ENCODE peak calls at places on chromosomes 11 and 22, in eight cellular contexts. J is HCT116, P is K562, Y is A549, C is endothelial cell of umbilical vein, W is H1, Z is SK-N-SH, M is GM12878. F is an unnamed sample.

GRCh38 chr22:37206841-37207821 is 5.1 kb downstream of the SSTR3 start:
- DNase-seq in J (no peak), P (no peak), Y (no peak), C (no peak), W (no peak), Z (no peak), M (no peak), F (no peak)

GRCh38 chr11:35619030-35619753 is 932 bp downstream of the FJX1 start:
- DNase-seq in J (no peak), P (no peak), Y (peak), C (peak), W (peak), Z (peak), M (no peak), F (no peak)

GRCh38 chr11:33861911-33862310 is 30.0 kb downstream of the LMO2 start:
- DNase-seq in J (no peak), P (no peak), Y (no peak), C (no peak), W (no peak), Z (no peak), M (no peak), F (no peak)

GRCh38 chr11:120500414-120500936 is 11.1 kb upstream of the GRIK4 start:
- DNase-seq in J (no peak), P (no peak), Y (no peak), C (peak), W (peak), Z (no peak), M (no peak), F (no peak)

GRCh38 chr11:20102393-20102792 is 57.9 kb downstream of the DBX1 start:
- DNase-seq in J (no peak), P (no peak), Y (no peak), C (no peak), W (no peak), Z (no peak), M (no peak), F (no peak)

GRCh38 chr11:104529916-104530315 is 366.0 kb upstream of the PDGFD start:
- DNase-seq in J (no peak), P (no peak), Y (no peak), C (no peak), W (no peak), Z (no peak), M (no peak), F (no peak)

GRCh38 chr22:45261407-45262088 is 20.9 kb upstream of the KIAA0930 start:
- DNase-seq in J (no peak), P (no peak), Y (no peak), C (no peak), W (no peak), Z (no peak), M (no peak), F (no peak)

GRCh38 chr11:11973361-11973800 is 35.0 kb downstream of the DKK3 start:
- DNase-seq in J (no peak), P (no peak), Y (no peak), C (peak), W (peak), Z (no peak), M (no peak), F (no peak)

GRCh38 chr11:32052218-32052617 is 38.7 kb upstream of the RCN1 start:
- DNase-seq in J (peak), P (peak), Y (peak), C (peak), W (peak), Z (peak), M (no peak), F (peak)

GRCh38 chr11:117547188-117547831 is 219.7 kb downstream of the CEP164 start:
- DNase-seq in J (no peak), P (no peak), Y (no peak), C (no peak), W (no peak), Z (no peak), M (no peak), F (no peak)

GRCh38 chr11:35344990-35345655 is 74.2 kb downstream of the SLC1A2 start:
- DNase-seq in J (no peak), P (no peak), Y (no peak), C (no peak), W (no peak), Z (no peak), M (no peak), F (peak)

GRCh38 chr11:110130642-110131238 is 37.5 kb downstream of the ZC3H12C start:
- DNase-seq in J (no peak), P (no peak), Y (no peak), C (peak), W (no peak), Z (peak), M (no peak), F (no peak)

GRCh38 chr11:28836285-28837081 is 728.3 kb downstream of the METTL15 start:
- DNase-seq in J (no peak), P (no peak), Y (peak), C (peak), W (no peak), Z (no peak), M (no peak), F (no peak)

GRCh38 chr22:39293766-39294368 is 25.6 kb downstream of the RPL3 start:
- DNase-seq in J (no peak), P (no peak), Y (no peak), C (no peak), W (no peak), Z (no peak), M (no peak), F (no peak)

GRCh38 chr11:78170413-78170812 is 18.0 kb downstream of the KCTD21 start:
- DNase-seq in J (no peak), P (no peak), Y (no peak), C (no peak), W (no peak), Z (no peak), M (no peak), F (no peak)

GRCh38 chr11:19661827-19662226 is 50.8 kb upstream of the NAV2 start:
- DNase-seq in J (no peak), P (no peak), Y (no peak), C (no peak), W (no peak), Z (no peak), M (no peak), F (no peak)

GRCh38 chr11:83068573-83068972 is 3.1 kb downstream of the RAB30 start:
- DNase-seq in J (no peak), P (no peak), Y (no peak), C (peak), W (no peak), Z (no peak), M (no peak), F (no peak)

GRCh38 chr11:4385978-4386740 is 7.3 kb downstream of the TRIM21 start:
- DNase-seq in J (no peak), P (no peak), Y (no peak), C (no peak), W (no peak), Z (no peak), M (no peak), F (no peak)

DNA sequence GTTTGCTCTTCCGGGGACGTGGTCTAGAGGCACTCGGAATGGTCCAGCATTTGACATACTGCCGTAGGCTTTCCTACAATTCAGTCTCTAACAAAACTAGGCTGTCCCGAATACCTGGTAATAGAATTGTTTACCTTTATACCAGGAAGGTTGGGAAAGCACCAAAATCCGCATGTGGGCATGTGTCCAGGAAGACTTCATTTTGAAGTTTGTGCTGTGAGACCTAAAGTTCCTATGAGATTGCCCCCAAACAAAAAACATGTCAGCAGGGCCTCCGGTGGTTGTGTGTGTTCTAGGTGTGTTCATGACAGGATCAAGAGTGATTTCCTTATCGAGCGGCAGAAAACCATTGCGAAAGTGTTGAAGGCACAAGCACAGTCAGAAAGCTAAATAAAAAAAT is 26.1 kb downstream of the HSPA8 start:
- DNase-seq in J (no peak), P (no peak), Y (no peak), C (no peak), W (no peak), Z (no peak), M (no peak), F (no peak)
- H3K4me3 ChIP-seq in J (no peak), P (no peak), Y (no peak), C (no peak), W (no peak), Z (no peak), M (no peak), F (no peak)

DNA sequence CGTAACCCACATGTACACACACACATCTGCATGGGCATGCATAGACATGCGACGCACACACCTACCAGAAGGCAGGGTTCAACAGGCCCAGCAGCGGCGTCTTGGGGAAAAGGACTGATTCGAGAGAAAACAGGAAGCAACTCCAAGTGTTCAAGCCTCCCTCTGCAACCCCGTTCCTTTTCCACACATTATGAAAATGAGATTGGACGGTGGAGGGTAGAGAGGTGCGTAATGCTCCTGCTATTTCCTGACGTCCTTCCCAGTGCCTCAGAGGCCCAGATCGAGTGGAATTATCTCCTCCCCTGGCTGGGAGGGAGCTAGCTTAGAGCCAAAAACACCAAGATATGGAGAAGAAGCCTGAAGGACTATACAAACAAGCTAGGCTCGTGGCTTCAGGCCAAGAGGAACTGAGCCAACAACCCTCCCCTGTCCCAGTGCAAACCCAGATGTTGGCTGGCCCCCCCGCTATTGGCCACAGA is 289.2 kb downstream of the MN1 start:
- DNase-seq in J (no peak), P (no peak), Y (no peak), C (peak), W (no peak), Z (no peak), M (no peak), F (no peak)
- TF ChIP-seq CTCF in J (no peak), P (no peak), Y (no peak), C (no peak), W (no peak), Z (no peak), M (no peak), F (no peak)

DNA sequence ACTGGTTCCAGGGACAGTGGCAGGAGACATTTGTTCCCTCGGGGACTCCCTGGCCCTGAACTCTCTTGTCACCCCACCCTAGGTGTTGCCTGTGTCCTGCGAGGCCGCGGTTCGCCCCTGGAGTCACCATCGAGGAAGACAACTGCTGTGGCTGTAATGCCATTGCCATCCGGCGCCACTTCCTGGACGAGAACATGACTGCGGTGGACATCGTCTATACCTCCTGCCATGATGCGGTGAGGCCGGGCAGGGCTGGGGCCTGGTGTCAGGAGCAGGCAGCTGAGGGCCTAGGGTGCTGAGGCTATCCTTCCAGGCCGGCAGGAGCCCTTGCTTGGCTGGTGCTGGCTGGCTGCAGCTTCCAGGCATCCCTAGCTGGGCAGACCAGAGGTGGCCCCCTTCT is 17.7 kb upstream of the MYRF start:
- DNase-seq in J (no peak), P (no peak), Y (no peak), C (no peak), W (no peak), Z (no peak), M (no peak), F (no peak)
- TF ChIP-seq MAX in J (no peak), P (no peak), Y (no peak), C (no peak), W (no peak), Z (no peak), M (no peak), F (no peak)

DNA sequence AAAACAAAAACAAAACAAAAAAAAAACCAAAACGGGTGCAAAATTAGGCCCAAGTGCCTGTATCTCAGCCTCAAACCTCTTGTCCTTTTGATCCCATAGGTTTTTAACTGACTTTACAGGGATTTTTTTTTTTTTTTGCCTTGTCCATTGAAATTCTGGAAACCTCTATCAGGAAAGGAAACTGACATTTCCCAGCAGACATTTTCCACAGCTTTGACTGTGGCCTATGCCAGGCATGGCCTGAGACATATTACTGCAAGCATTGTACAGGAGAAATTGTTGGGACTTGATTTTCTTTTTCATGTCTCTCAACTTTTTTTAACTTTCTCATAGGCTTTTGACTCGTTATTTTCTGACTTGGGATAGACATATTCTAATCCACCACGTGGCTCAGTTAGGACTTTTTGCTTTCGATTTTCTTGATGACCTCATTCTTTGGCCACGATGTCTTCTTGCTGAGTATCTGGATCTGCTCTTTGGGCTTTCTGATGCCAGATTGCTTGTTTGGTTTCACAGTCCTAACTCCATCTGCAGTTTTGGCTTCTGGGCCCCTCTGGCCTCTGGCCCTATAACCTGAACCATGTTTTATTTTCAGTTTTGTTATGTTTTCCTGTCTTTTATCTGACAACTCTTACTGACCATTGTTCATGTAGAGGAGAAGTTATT is 336.1 kb upstream of the C11orf87 start:
- DNase-seq in J (no peak), P (no peak), Y (no peak), C (no peak), W (no peak), Z (no peak), M (no peak), F (no peak)
- H3K4me3 ChIP-seq in J (no peak), P (no peak), Y (no peak), C (no peak), W (no peak), Z (no peak), M (no peak), F (no peak)

GRCh38 chr11:112115389-112115788 is 28.7 kb downstream of the SDHD start:
- DNase-seq in J (no peak), P (no peak), Y (no peak), C (no peak), W (no peak), Z (no peak), M (no peak), F (no peak)

GRCh38 chr11:112113539-112114457 is 27.1 kb downstream of the SDHD start:
- DNase-seq in J (peak), P (peak), Y (peak), C (peak), W (no peak), Z (peak), M (no peak), F (peak)

GRCh38 chr11:112118176-112118575 is 31.5 kb downstream of the SDHD start:
- DNase-seq in J (no peak), P (no peak), Y (no peak), C (no peak), W (no peak), Z (no peak), M (no peak), F (no peak)

DNA sequence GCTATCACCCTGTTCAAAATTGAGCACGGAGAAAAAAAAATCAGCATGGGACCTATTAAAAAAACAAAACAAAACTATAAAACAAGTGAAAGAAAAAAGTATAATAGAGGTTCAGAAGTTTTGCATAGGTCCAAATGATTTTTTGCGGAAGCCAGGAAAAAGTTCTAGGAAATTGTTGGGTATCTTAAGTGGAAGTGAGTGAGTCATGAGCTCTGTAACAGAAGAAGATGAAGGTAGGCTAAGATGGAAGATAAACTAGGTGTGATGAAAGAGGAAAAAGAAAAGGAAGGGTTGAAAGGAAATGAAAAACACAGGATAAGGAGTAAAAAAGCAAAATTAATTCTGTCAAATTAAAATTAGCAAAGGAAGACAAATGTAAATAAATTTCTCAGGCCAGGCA is 27.8 kb downstream of the SDHD start:
- DNase-seq in J (no peak), P (no peak), Y (no peak), C (no peak), W (no peak), Z (no peak), M (no peak), F (no peak)
- TF ChIP-seq CTCF in J (no peak), P (no peak), Y (no peak), C (no peak), W (no peak), Z (no peak), M (no peak), F (no peak)